ENCODE peak calls at places on chromosomes 4 and X, in four cellular contexts. O is IMR-90, D is tibial nerve, C is foreskin fibroblast. J is an unnamed sample.

GRCh38 chr4:172850838-172851237 is 317.8 kb upstream of the GALNT7 start:
- DNase-seq in O (peak; percentile 95), D (no peak), C (peak; percentile 90), J (peak; percentile 91)

GRCh38 chr4:26900765-26901164 is 40.1 kb downstream of the STIM2 start:
- DNase-seq in O (no peak), D (no peak), C (no peak), J (no peak)

GRCh38 chr4:111362891-111363290 is 740.0 kb upstream of the PITX2 start:
- DNase-seq in O (peak; percentile 35), D (peak; percentile 26), C (peak; percentile 84), J (no peak)

GRCh38 chrX:48498374-48498809 is 10.4 kb upstream of the PORCN start:
- DNase-seq in O (peak; percentile 74), D (no peak), C (peak; percentile 87), J (peak; percentile 63)

GRCh38 chrX:79630033-79631009 is 263.2 kb upstream of the ITM2A start:
- DNase-seq in O (no peak), D (no peak), C (no peak), J (peak; percentile 57)

GRCh38 chr4:1300466-1301455 is 11.1 kb downstream of the MAEA start:
- DNase-seq in O (peak; percentile 76), D (peak; percentile 50), C (peak; percentile 54), J (no peak)

GRCh38 chr4:6873291-6873690 is 36.3 kb upstream of the TBC1D14 start:
- DNase-seq in O (no peak), D (no peak), C (no peak), J (no peak)

GRCh38 chr4:28117067-28117756 is 1256.6 kb downstream of the STIM2 start:
- DNase-seq in O (no peak), D (no peak), C (no peak), J (no peak)

GRCh38 chrX:47540754-47541538 is 20.1 kb upstream of the ARAF start:
- DNase-seq in O (peak; percentile 92), D (peak; percentile 70), C (peak; percentile 84), J (peak; percentile 67)

DNA sequence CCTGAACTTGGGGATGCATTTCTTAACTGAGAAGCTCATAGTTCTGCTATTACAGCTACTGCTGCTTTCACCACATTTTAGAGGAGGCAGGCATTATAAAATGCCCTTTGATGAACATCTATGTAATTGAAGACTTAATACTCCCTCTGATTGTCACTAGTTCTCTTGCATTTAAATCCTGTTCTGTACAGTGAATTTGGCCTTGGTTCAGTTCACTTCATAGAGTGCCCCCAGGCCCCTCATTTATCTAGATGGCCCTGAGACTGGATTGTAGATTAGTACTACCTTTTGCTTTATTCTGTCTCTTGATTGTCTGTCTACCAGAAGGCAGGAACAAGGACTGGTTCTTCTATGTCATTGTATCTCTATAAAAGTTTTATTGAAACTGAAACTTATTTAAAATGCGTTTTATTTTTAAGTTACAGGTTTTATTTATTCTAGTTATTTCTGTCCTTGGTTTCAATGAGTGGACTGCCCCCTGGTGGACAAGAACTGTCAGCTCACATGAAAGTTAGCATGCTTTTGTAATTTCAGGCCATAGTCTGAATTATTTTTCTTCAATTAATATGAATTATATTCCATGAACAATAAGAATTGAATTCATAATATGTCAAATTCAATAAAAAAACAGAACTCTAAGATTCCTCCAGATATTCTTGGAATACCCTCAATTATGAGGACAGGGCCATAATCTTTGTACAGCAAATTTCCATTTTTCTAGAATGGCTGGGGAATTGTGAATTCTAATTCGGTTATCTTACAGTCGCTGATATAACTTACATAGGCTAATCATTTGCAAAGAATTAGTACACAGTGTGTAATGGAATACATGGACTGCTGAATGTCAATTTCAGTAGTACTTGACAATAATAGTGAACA is 47.2 kb upstream of the TMEM33 start:
- DNase-seq in O (peak; percentile 64), D (peak; percentile 60), C (peak; percentile 33), J (no peak)
- TF ChIP-seq CTCF in O (peak; percentile 86), D (peak; percentile 84), C (peak; percentile 87), J (peak; percentile 88)

GRCh38 chr4:10005632-10006031 is 15.7 kb downstream of the SLC2A9 start:
- DNase-seq in O (no peak), D (no peak), C (no peak), J (no peak)
- H3K4me3 ChIP-seq in O (no peak overlapping the region), D (no peak overlapping the region), C (no peak overlapping the region), J (no peak overlapping the region)

GRCh38 chr4:147056951-147057630 is 111.4 kb upstream of the TTC29 start:
- DNase-seq in O (peak; percentile 14), D (no peak), C (no peak), J (peak; percentile 22)
- TF ChIP-seq CTCF in O (peak; percentile 13), D (no peak), C (peak; percentile 14), J (peak; percentile 37)

DNA sequence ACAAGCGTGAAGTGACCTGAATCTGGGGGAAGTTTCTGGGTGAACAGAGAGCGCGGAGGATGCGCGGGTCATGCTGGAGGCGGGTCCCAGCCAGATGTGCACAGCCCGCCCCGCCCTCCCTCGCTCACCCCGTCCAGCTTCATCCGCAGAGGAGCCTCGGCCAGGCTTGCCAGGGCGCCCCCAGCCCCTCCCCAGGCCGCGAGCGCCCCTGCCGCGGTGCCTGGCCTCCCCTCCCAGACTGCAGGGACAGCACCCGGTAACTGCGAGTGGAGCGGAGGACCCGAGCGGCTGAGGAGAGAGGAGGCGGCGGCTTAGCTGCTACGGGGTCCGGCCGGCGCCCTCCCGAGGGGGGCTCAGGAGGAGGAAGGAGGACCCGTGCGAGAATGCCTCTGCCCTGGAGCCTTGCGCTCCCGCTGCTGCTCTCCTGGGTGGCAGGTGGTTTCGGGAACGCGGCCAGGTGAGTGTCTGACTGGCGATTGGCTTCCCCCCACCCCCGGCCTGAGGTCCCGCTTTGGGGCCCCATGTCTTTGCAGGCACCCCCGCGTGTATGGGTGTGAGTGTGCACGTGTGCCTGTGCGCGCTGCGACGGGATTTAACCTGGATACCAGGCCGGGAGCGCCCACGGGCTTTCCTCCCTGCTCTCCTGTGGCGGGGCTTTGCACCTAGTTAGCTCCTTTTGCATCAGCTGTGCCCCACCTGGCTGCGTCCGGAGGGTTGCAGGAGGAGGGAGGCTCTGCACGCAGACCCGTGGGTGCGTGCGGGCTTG is at the start of gene EGFL6:
- DNase-seq in O (no peak), D (no peak), C (no peak), J (no peak)
- H3K4me3 ChIP-seq in O (peak within 1 kb of the TSS; percentile 10), D (no peak within 1 kb of the TSS), C (peak within 1 kb of the TSS; percentile 44), J (no peak within 1 kb of the TSS)